ENCODE peak calls at places on chromosomes 16 and 17, in nine cellular contexts. M is cardiac fibroblast, W is BJ, Y is mesenchymal stem cell, Q is anterior cingulate cortex, H is HAP-1, C is COLO829, V is lung microvascular endothelial cell, F is HT1080. I is an unnamed sample.

GRCh38 chr17:10295728-10296343 is 77.0 kb downstream of the MYH13 start:
- DNase-seq in M (peak; percentile 82), W (no peak), Y (peak; percentile 75), Q (no peak), H (no peak), C (peak; percentile 74), V (peak; percentile 71), F (peak; percentile 47), I (peak; percentile 53)

GRCh38 chr17:9987779-9988585 is 82.9 kb upstream of the RCVRN start:
- DNase-seq in M (peak; percentile 46), W (no peak), Y (peak; percentile 56), Q (no peak), H (peak; percentile 3), C (peak; percentile 50), V (peak; percentile 35), F (no peak), I (peak; percentile 69)

GRCh38 chr16:75908718-75909117 is 182.4 kb upstream of the CPHXL start:
- DNase-seq in M (no peak), W (no peak), Y (no peak), Q (no peak), H (no peak), C (no peak), V (no peak), F (no peak), I (no peak)

GRCh38 chr17:50511058-50511457 is 2.8 kb downstream of the MYCBPAP start:
- DNase-seq in M (no peak), W (no peak), Y (peak; percentile 82), Q (no peak), H (no peak), C (no peak), V (no peak), F (no peak), I (no peak)

GRCh38 chr17:36496018-36496789 is 9.7 kb downstream of the ZNHIT3 start:
- DNase-seq in M (no peak), W (no peak), Y (no peak), Q (no peak), H (no peak), C (no peak), V (no peak), F (no peak), I (no peak)

GRCh38 chr16:15450624-15451023 is 16.2 kb downstream of the BMERB1 start:
- DNase-seq in M (no peak), W (no peak), Y (no peak), Q (no peak), H (no peak), C (no peak), V (no peak), F (no peak), I (peak; percentile 65)

GRCh38 chr16:23014592-23014991 is 134.7 kb downstream of the USP31 start:
- DNase-seq in M (no peak), W (no peak), Y (no peak), Q (no peak), H (no peak), C (no peak), V (no peak), F (peak; percentile 12), I (no peak)

GRCh38 chr17:17757391-17757791 is 76.1 kb downstream of the RAI1 start:
- DNase-seq in M (no peak), W (no peak), Y (no peak), Q (no peak), H (no peak), C (no peak), V (no peak), F (no peak), I (no peak)

GRCh38 chr17:79630821-79631639 is 20.2 kb upstream of the RBFOX3 start:
- DNase-seq in M (no peak), W (no peak), Y (no peak), Q (no peak), H (no peak), C (no peak), V (no peak), F (no peak), I (no peak)

GRCh38 chr17:229130-229944 is 47.9 kb upstream of the DOC2B start:
- DNase-seq in M (no peak), W (no peak), Y (no peak), Q (no peak), H (no peak), C (no peak), V (peak; percentile 47), F (no peak), I (peak; percentile 26)

GRCh38 chr16:1330260-1330914 is 3.1 kb upstream of the BAIAP3 start:
- DNase-seq in M (no peak), W (no peak), Y (no peak), Q (no peak), H (no peak), C (no peak), V (no peak), F (no peak), I (no peak)

GRCh38 chr16:82660078-82660645 is 33.4 kb downstream of the CDH13 start:
- DNase-seq in M (peak; percentile 65), W (no peak), Y (peak; percentile 17), Q (no peak), H (no peak), C (no peak), V (no peak), F (no peak), I (no peak)

GRCh38 chr16:85798901-85799496 is 345 bp downstream of the EMC8 start:
- DNase-seq in M (peak; percentile 46), W (no peak), Y (peak; percentile 63), Q (no peak), H (no peak), C (peak; percentile 13), V (peak; percentile 34), F (no peak), I (peak; percentile 54)

GRCh38 chr16:47574091-47575054 is 113.2 kb downstream of the PHKB start:
- DNase-seq in M (peak; percentile 64), W (no peak), Y (peak; percentile 6), Q (no peak), H (no peak), C (no peak), V (no peak), F (peak; percentile 88), I (no peak)

GRCh38 chr16:4837733-4838501 is 9.2 kb downstream of the GLYR1 start:
- DNase-seq in M (no peak), W (no peak), Y (no peak), Q (no peak), H (no peak), C (no peak), V (no peak), F (no peak), I (no peak)

GRCh38 chr16:17830651-17831050 is 359.9 kb upstream of the XYLT1 start:
- DNase-seq in M (no peak), W (peak; percentile 24), Y (no peak), Q (no peak), H (no peak), C (no peak), V (no peak), F (no peak), I (no peak)

GRCh38 chr17:9994761-9995160 is 89.7 kb upstream of the RCVRN start:
- DNase-seq in M (no peak), W (no peak), Y (no peak), Q (no peak), H (no peak), C (no peak), V (no peak), F (no peak), I (no peak)

GRCh38 chr17:44091200-44091997 is 20.9 kb downstream of the G6PC3 start:
- DNase-seq in M (no peak), W (no peak), Y (no peak), Q (no peak), H (no peak), C (no peak), V (no peak), F (no peak), I (no peak)